ENCODE peak calls at places on chromosomes 6 and 20, in seven cellular contexts. F is Peyer's patch, D is neural crest cell, X is A549, H is HFFc6, C is mammary epithelial cell, B is epithelial cell of esophagus. R is an unnamed sample.
A peak's percentile ranks its signal among the peaks of the same experiment; 100 is the strongest.

GRCh38 chr20:46282669-46283068 is 25.6 kb downstream of the CDH22 start:
- DNase-seq in C (no peak), H (no peak), F (no peak), X (no peak), D (no peak), B (no peak), R (no peak)

GRCh38 chr6:22157233-22157632 is 139.6 kb downstream of the PRL start:
- DNase-seq in D (no peak), H (no peak), B (no peak), X (no peak), F (no peak), C (no peak), R (no peak)

GRCh38 chr6:161462148-161462547 is 188.3 kb upstream of the AGPAT4 start:
- DNase-seq in X (no peak), D (no peak), F (no peak), C (peak; percentile 68), B (peak; percentile 49), H (no peak), R (no peak)

GRCh38 chr6:56510984-56511531 is 131.6 kb downstream of the DST start:
- DNase-seq in X (no peak), C (no peak), D (no peak), H (no peak), B (no peak), F (no peak), R (no peak)

GRCh38 chr6:151497935-151498726 is 4.3 kb downstream of the CCDC170 start:
- DNase-seq in C (peak; percentile 31), B (peak; percentile 65), D (no peak), F (no peak), H (no peak), X (no peak), R (no peak)

GRCh38 chr6:30042476-30042875 is 18.6 kb upstream of the POLR1H start:
- DNase-seq in F (no peak), B (no peak), C (no peak), X (no peak), D (no peak), H (no peak), R (no peak)

GRCh38 chr6:150334790-150335783 is 33.7 kb upstream of the IYD start:
- DNase-seq in X (peak; percentile 40), C (peak; percentile 67), F (peak; percentile 75), H (peak; percentile 68), D (peak; percentile 39), B (peak; percentile 82), R (peak; percentile 46)

GRCh38 chr6:110137924-110138887 is 41.3 kb downstream of the WASF1 start:
- DNase-seq in B (no peak), C (no peak), H (no peak), D (no peak), F (no peak), X (no peak), R (no peak)

GRCh38 chr20:1509237-1509636 is 18.0 kb upstream of the SIRPB2 start:
- DNase-seq in D (no peak), C (peak; percentile 54), F (peak; percentile 53), X (peak; percentile 26), B (peak; percentile 50), H (peak; percentile 52), R (no peak)
- TF ChIP-seq CTCF in D (peak; percentile 35), C (peak; percentile 51), F (peak; percentile 50), X (peak; percentile 56), B (peak; percentile 70), H (peak; percentile 69), R (peak; percentile 36)

GRCh38 chr20:18310592-18310991 is 22.3 kb downstream of the ZNF133 start:
- DNase-seq in B (peak; percentile 19), F (no peak), H (no peak), C (no peak), D (no peak), X (no peak), R (no peak)

GRCh38 chr20:18307301-18307700 is 19.0 kb downstream of the ZNF133 start:
- DNase-seq in C (no peak), F (no peak), X (no peak), D (no peak), H (no peak), B (no peak), R (no peak)

GRCh38 chr20:18299364-18299763 is 11.0 kb downstream of the ZNF133 start:
- DNase-seq in F (no peak), H (no peak), X (no peak), D (no peak), C (no peak), B (no peak), R (no peak)

DNA sequence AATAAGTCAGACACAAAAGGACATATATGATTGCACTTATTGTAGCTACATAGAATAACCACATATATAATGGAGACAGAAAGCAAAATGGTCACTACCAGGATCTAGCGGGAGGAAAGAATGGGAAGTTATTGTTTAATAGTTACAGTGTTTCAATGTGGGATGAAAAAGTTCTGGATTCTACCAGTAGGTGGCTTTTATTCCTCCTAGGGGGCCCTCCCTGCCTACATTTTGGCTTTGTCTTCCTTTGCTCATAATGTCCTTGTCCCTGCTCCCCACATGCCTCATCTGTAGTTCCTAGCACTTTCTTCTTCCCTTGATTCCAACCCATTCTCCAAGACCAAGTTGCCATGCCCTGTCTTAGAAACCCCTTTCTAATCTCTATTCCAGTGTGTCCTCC is 16.3 kb downstream of the ZNF133 start:
- DNase-seq in F (no peak), H (no peak), X (peak; percentile 24), D (no peak), B (no peak), C (no peak), R (no peak)
- TF ChIP-seq CTCF in F (no peak), H (peak; percentile 72), X (no peak), D (peak; percentile 54), B (peak; percentile 26), C (peak; percentile 46), R (peak; percentile 24)

GRCh38 chr6:24524801-24525200 is 30.0 kb downstream of the ALDH5A1 start:
- DNase-seq in B (peak; percentile 65), C (peak; percentile 33), F (no peak), D (no peak), X (no peak), H (peak; percentile 57), R (no peak)
- TF ChIP-seq CTCF in B (peak; percentile 77), C (peak; percentile 48), F (peak; percentile 16), D (peak; percentile 69), X (peak; percentile 44), H (peak; percentile 79), R (peak; percentile 65)

GRCh38 chr6:70651326-70651905 is 16.3 kb upstream of the SMAP1 start:
- DNase-seq in F (peak; percentile 74), H (no peak), D (no peak), C (peak; percentile 46), B (no peak), X (no peak), R (no peak)

GRCh38 chr6:70657706-70658105 is 10.0 kb upstream of the SMAP1 start:
- DNase-seq in X (no peak), B (no peak), F (no peak), C (no peak), D (no peak), H (no peak), R (no peak)

DNA sequence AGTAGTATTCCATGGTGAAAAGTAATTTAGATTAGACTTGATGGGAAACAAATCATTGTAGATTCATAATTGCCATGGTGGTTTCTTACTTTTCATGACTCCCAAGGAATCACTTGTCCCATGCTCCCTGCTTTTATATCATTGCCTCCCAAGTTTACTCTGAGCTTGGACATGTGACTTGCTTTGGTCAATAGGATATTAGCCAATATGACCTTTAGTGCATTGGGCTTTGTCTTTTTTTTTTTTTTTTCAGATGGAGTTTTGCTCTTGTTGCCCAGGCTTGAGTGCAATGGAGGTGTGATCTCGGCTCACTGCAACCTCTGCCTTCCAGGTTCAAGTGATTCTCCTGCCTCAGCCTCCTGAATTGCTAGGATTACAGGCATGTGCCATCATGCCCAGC is 15.5 kb upstream of the SMAP1 start:
- DNase-seq in F (no peak), H (no peak), C (no peak), X (no peak), B (no peak), D (no peak), R (no peak)
- TF ChIP-seq CTCF in F (no peak), H (no peak), C (no peak), X (no peak), B (no peak), D (no peak), R (no peak)

GRCh38 chr6:34143884-34144580 is 1.9 kb downstream of the GRM4 start:
- DNase-seq in H (no peak), B (peak; percentile 15), C (no peak), F (no peak), D (peak; percentile 75), X (peak; percentile 40), R (no peak)
- TF ChIP-seq CTCF in H (peak; percentile 38), B (no peak), C (no peak), F (no peak), D (peak; percentile 41), X (peak; percentile 25), R (peak; percentile 10)

DNA sequence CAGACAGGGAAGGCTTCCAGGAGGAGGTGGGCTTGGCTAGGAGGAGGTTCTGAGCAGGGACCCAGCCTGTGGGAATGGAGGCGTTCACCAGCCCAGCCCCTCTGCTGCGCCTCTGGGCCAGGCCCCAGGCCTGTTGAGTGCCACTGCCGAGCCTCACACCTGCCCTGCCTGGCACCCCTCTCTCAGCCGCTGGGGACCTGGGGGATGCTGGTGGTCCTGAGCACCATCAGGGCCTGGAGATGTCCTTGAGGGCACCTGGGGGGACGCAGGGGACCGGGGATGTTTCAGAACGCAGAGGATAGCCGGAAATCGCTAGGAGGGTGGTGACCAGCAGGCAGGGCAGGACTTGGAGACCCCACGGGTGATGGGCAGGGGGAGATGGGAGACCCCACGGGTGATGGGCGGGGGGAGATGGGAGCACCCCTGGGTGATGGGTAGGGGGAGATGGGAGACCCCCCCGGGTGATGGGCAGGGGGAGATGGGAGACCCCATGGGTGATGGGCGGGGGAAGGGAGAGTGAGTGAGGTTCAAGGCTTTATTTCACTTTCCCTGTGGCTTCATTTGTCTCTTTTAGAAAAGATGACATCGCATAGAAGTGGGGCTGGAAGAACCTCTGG is 12.7 kb downstream of the GATA5 start:
- DNase-seq in C (no peak), H (no peak), X (no peak), D (no peak), F (no peak), B (no peak), R (no peak)
- TF ChIP-seq CTCF in C (no peak), H (no peak), X (no peak), D (no peak), F (no peak), B (no peak), R (no peak)

GRCh38 chr6:165002866-165003265 is 306.5 kb downstream of the C6orf118 start:
- DNase-seq in D (no peak), B (no peak), X (no peak), F (no peak), H (no peak), C (no peak), R (no peak)
- TF ChIP-seq CTCF in D (no peak), B (no peak), X (no peak), F (no peak), H (no peak), C (no peak), R (no peak)

GRCh38 chr20:50515471-50516106 is 5.4 kb downstream of the PTPN1 start:
- DNase-seq in D (no peak), F (no peak), B (no peak), C (no peak), X (no peak), H (no peak), R (no peak)
- TF ChIP-seq CTCF in D (no peak), F (no peak), B (no peak), C (no peak), X (no peak), H (no peak), R (no peak)

GRCh38 chr6:77124604-77125003 is 338.7 kb downstream of the HTR1B start:
- DNase-seq in D (no peak), X (no peak), H (peak; percentile 30), F (no peak), C (peak; percentile 75), B (peak; percentile 75), R (no peak)
- TF ChIP-seq CTCF in D (no peak), X (no peak), H (peak; percentile 58), F (no peak), C (peak; percentile 34), B (peak; percentile 49), R (no peak)